ENCODE peak calls at places on chromosomes 6 and 20, in eight cellular contexts. Z, F, W, T, Y, J, G and B are unnamed samples. For H3K4me1, the result is how much of the 10 kb centered on the place peaks cover.

GRCh38 chr6:157770946-157771345 is 52.1 kb upstream of the SNX9 start:
- DNase-seq in Y (no peak), T (no peak), W (no peak), G (no peak), F (peak), Z (no peak), J (no peak), B (no peak)

GRCh38 chr6:41885930-41886329 is 9.2 kb downstream of the USP49 start:
- DNase-seq in W (no peak), Y (no peak), T (no peak), F (no peak), Z (no peak), G (no peak), J (no peak), B (no peak)

GRCh38 chr6:169857343-169858292 is 106.2 kb downstream of the ERMARD start:
- DNase-seq in G (no peak), T (no peak), W (no peak), Y (no peak), Z (no peak), F (no peak), J (no peak), B (no peak)

GRCh38 chr6:89221971-89222887 is 5.1 kb upstream of the GABRR1 start:
- DNase-seq in J (no peak), Z (no peak), W (no peak), G (no peak), F (no peak), Y (peak), T (no peak), B (no peak)

GRCh38 chr6:104896914-104897313 is 37.2 kb upstream of the HACE1 start:
- DNase-seq in T (no peak), W (no peak), F (no peak), J (no peak), Z (no peak), G (no peak), Y (no peak), B (no peak)

GRCh38 chr6:150229775-150230561 is 87.1 kb downstream of the PPP1R14C start:
- DNase-seq in F (peak), G (no peak), Z (no peak), J (no peak), T (no peak), W (no peak), Y (peak), B (no peak)

GRCh38 chr6:53767941-53768340 is 26.9 kb upstream of the LRRC1 start:
- DNase-seq in T (no peak), Z (no peak), J (no peak), W (no peak), Y (no peak), F (no peak), G (no peak), B (no peak)

GRCh38 chr20:22339091-22339881 is 245.1 kb downstream of the FOXA2 start:
- DNase-seq in Y (peak), J (peak), Z (no peak), G (no peak), T (peak), W (no peak), F (peak), B (no peak)

GRCh38 chr6:21523652-21524051 is 69.9 kb upstream of the SOX4 start:
- DNase-seq in F (no peak), Y (no peak), G (no peak), J (no peak), W (no peak), T (no peak), Z (no peak), B (no peak)

GRCh38 chr6:159042003-159042823 is 2.6 kb downstream of the TAGAP start:
- DNase-seq in J (peak), F (peak), T (peak), G (no peak), Y (peak), W (no peak), Z (peak), B (peak)

DNA sequence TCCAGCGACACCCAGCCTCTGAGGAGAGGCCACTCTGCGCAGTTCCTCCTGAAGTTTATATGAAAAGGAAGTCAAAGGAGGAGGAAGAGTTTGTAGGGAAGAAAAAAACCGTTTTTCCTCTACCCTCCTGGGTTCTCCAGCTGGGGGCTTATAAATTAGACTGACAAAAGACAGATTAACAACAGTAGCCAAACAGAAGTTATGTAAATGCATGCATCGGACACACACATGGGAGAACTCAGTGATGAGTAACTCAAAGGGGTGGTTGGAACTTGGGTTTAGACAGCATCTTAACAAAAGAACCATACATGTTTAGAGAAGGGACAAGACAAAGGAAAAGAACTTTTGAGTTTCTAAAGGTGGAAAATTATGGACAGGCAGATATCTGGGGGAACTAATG is 71.2 kb downstream of the CD24 start:
- DNase-seq in F (no peak), Y (no peak), G (no peak), T (no peak), W (no peak), J (no peak), Z (no peak), B (no peak)
- TF ChIP-seq CTCF in F (no peak), Y (no peak), G (no peak), T (no peak), W (no peak), J (no peak), Z (no peak), B (no peak)

DNA sequence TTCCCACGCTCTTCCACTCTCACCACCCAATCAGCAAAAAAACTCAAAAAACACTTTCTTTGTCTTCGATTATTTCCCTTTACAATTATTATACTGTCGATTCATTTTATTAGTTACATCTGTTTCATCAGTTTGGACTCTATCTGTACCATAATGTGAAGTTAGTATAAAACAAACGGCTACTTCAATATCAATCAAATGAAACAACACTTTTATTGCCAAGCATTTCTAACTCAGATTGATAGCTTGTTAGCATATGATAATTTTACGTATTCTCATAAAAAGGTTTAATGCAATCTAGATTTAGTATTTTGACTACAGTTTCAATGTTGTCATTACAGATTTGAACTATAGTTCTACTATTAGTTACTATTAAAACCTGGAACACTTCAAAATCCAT is 149.3 kb downstream of the PTPRK start:
- DNase-seq in G (no peak), J (no peak), Y (no peak), Z (no peak), T (no peak), W (no peak), F (no peak), B (no peak)
- H3K4me1 ChIP-seq in G (under half), J (under half), Y (under half), Z (under half), T (under half), W (under half), F (under half), B (under half)

DNA sequence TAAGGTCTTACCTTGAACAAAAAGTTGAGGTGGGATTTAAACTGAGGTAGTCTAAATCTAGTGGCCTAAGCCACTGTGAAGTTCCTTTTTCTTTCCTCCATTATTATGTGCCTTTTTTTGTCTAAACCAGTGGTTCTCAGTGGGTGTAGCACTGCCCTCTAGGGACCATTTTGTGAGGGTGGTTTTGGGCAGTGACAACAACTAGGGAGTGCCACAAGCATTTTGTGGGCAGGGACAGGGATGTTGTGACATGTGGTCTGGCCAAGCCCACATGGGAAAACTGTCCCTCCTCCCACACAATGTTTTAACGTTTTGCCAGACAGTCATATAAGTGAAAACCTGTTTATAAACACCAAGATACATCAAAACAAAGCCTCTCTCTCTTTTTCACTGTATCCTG is 899.4 kb upstream of the FLRT3 start:
- DNase-seq in F (peak), Z (no peak), W (no peak), T (peak), G (no peak), J (peak), Y (peak), B (no peak)
- TF ChIP-seq CTCF in F (peak), Z (no peak), W (peak), T (peak), G (no peak), J (peak), Y (peak), B (peak)

DNA sequence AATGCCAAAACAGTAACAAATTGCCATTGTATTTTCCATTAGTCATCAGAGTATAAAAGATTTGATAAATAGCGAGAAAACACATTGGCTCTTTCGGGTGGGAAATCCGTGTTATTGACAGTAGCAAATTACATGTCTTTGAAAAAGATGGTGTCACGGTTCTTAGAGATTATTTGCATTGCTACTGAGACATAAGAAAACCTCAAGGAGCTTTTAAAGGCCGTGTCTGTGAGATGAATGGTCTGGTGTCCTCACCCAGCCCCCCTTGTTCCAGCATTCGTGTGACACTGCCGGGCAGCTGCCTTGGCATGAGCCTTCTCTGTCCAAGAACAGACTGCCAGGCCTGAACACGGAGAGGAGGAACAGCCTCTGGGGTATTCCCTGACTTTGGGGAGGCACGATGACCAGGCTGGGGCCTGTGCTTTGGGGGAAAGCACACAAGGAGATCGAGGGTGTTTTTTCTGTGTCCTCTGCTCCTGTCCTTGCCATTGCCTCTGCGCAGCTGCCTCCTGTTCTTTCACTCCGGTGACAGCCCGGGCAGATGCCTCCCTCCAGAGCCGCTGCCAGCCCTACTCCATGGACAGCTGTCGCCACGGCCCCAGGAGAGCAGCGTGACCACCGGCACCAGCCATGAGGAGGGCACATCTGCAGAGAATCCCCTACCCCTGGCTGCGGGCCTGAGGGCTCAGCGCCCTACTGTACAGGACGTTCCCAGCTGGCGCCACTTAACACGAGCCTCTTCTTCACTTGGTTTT is 167.7 kb upstream of the CDYL start:
- DNase-seq in W (no peak), Z (peak), Y (no peak), F (no peak), J (no peak), T (no peak), G (no peak), B (no peak)
- H3K4me1 ChIP-seq in W (under half), Z (under half), Y (under half), F (under half), J (under half), T (under half), G (under half), B (under half)